ENCODE peak calls at places on chromosomes 7 and 10, in four cellular contexts. O is IMR-90, L is GM12878, H is K562. C is an unnamed sample.
A peak's percentile ranks its signal among the peaks of the same experiment; 100 is the strongest.

GRCh38 chr10:131213651-131214505 is 97.6 kb downstream of the TCERG1L start:
- DNase-seq in L (no peak), H (no peak), O (no peak), C (no peak)

GRCh38 chr10:13787015-13787421 is 200.3 kb downstream of the PRPF18 start:
- DNase-seq in L (peak; percentile 73), H (no peak), O (peak; percentile 37), C (no peak)

GRCh38 chr7:74029991-74030415 is 2.0 kb downstream of the ELN start:
- DNase-seq in O (no peak), H (no peak), L (no peak), C (no peak)

GRCh38 chr7:2114052-2114451 is 118.7 kb downstream of the MAD1L1 start:
- DNase-seq in H (no peak), O (peak; percentile 88), L (no peak), C (no peak)

GRCh38 chr7:101580596-101580995 is 48.5 kb downstream of the MYL10 start:
- DNase-seq in L (no peak), H (no peak), O (no peak), C (no peak)

GRCh38 chr10:46787321-46787615 is 124.0 kb upstream of the PTPN20 start:
- DNase-seq in L (no peak), O (peak; percentile 56), H (peak; percentile 3), C (peak; percentile 46)

GRCh38 chr10:103564116-103564501 is 70.6 kb downstream of the NEURL1 start:
- DNase-seq in H (no peak), L (no peak), O (no peak), C (no peak)

GRCh38 chr10:73967022-73967429 is 30.9 kb upstream of the VCL start:
- DNase-seq in L (no peak), H (no peak), O (no peak), C (no peak)

GRCh38 chr7:138842111-138842510 is 44.1 kb upstream of the ATP6V0A4 start:
- DNase-seq in L (no peak), O (peak; percentile 72), H (peak; percentile 35), C (peak; percentile 50)

GRCh38 chr10:61164458-61165160 is 220.6 kb upstream of the RHOBTB1 start:
- DNase-seq in O (no peak), L (no peak), H (no peak), C (peak; percentile 11)

GRCh38 chr7:74355091-74355490 is 65.9 kb downstream of the CLIP2 start:
- DNase-seq in L (no peak), H (peak; percentile 32), O (peak; percentile 88), C (peak; percentile 47)

GRCh38 chr7:91503934-91504575 is 239.8 kb downstream of the FZD1 start:
- DNase-seq in L (no peak), H (no peak), O (no peak), C (no peak)

GRCh38 chr7:128172151-128172550 is 68.9 kb upstream of the LEP start:
- DNase-seq in H (no peak), O (no peak), L (no peak), C (no peak)

GRCh38 chr10:1160561-1160961 is 104.4 kb downstream of the WDR37 start:
- DNase-seq in L (no peak), O (no peak), H (no peak), C (no peak)

GRCh38 chr10:124646483-124647352 is 97.5 kb downstream of the FAM53B start:
- DNase-seq in H (peak; percentile 58), O (peak; percentile 88), L (no peak), C (peak; percentile 38)

GRCh38 chr10:58573970-58574538 is 61.4 kb downstream of the BICC1 start:
- DNase-seq in O (no peak), L (no peak), H (no peak), C (no peak)

GRCh38 chr10:58568428-58568935 is 55.8 kb downstream of the BICC1 start:
- DNase-seq in O (no peak), H (no peak), L (no peak), C (no peak)

GRCh38 chr10:58570307-58570723 is 57.6 kb downstream of the BICC1 start:
- DNase-seq in L (no peak), H (no peak), O (peak; percentile 68), C (no peak)

GRCh38 chr10:58573144-58573543 is 60.5 kb downstream of the BICC1 start:
- DNase-seq in L (no peak), O (no peak), H (no peak), C (no peak)

DNA sequence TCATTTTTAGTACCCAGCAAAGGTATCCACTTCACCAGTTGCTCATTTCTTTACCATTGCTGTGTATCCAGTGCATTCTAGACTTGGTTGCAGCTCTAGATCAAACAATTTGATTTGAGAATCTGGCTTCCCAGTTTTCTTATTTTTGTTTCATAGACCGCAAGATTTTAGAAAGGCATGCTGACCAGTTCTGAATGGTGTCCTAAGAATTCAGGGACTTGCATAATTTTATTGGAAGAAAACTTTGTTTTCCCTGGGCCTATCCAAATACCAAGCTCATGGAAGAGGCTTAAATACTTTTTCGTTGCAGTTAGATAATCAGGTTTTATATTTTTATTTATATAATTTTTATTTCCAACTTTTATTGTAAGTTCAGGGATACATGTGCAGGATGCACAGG is 58.3 kb downstream of the BICC1 start:
- DNase-seq in L (no peak), H (no peak), O (no peak), C (no peak)
- TF ChIP-seq ELK1 in L (no peak), H (no peak), O (no peak), C (no peak)

GRCh38 chr7:410395-410910 is 109.2 kb downstream of the PDGFA start:
- DNase-seq in O (no peak), L (no peak), H (no peak), C (no peak)
- TF ChIP-seq ELK1 in O (no peak), L (no peak), H (no peak), C (no peak)

DNA sequence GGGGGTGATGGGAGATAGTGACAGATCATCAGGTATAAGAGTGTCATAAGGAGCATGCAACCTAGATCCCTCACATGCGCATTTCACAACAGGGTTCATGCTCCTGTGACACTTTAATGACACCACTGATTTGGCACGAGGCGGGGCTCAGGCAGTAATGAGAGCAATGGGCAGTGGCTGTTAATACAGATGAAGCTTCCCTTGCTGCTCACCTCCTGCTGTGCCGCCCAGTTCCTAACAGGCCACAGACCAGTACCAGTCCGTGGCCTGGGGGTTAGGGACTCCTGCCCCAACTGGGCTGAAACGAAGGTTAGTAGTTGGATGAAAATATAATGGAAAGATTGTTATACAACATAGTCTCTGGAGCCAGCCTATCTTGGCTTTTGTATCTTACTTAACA is 201.6 kb upstream of the LRRN3 start:
- DNase-seq in L (no peak), O (no peak), H (no peak), C (no peak)
- TF ChIP-seq ELK1 in L (no peak), O (no peak), H (no peak), C (no peak)

DNA sequence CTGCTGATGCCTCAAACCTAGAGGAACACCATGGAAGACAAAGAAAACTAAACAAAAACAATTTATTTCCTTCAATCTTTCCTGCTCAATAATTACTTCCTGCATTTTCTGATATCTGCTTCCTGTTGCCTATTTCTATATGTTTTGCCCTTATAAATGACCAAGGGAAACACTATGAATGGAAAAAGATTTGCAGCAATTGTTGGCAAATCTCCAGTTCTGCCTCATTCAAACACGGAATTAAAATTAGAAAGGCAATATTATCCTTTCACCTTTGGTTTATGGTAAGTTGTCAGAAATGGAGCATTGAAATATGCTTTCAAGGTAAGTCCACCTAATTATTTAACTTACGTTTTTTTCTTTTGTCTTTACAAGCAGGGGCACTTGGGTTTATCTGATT is 552.2 kb upstream of the ANKRD30A start:
- DNase-seq in O (no peak), L (no peak), H (no peak), C (no peak)
- TF ChIP-seq ELK1 in O (no peak), L (no peak), H (no peak), C (no peak)

C was measured in A549.